ENCODE peak calls at places on chromosomes 3 and 15, in seven cellular contexts. D, C, O, E, A, N and I are unnamed samples.

GRCh38 chr3:85652322-85652721 is 693.5 kb downstream of the CADM2 start:
- DNase-seq in O (no peak), E (no peak), N (no peak), A (no peak), D (no peak), C (no peak), I (no peak)

GRCh38 chr3:118886708-118887107 is 147.9 kb downstream of the IGSF11 start:
- DNase-seq in A (no peak), C (no peak), E (no peak), N (no peak), O (no peak), D (no peak), I (no peak)

GRCh38 chr3:144142151-144142855 is 170.7 kb downstream of the DIPK2A start:
- DNase-seq in A (no peak), N (peak), C (no peak), O (no peak), E (peak), D (no peak), I (no peak)

GRCh38 chr3:81279481-81280273 is 481.8 kb downstream of the GBE1 start:
- DNase-seq in N (no peak), D (no peak), A (no peak), C (no peak), O (no peak), E (no peak), I (no peak)

GRCh38 chr15:45704329-45705249 is 69.8 kb downstream of the SQOR start:
- DNase-seq in E (peak), D (no peak), O (peak), C (no peak), A (peak), N (peak), I (no peak)

GRCh38 chr3:128488995-128489859 is 3.8 kb downstream of the GATA2 start:
- DNase-seq in A (peak), O (no peak), C (no peak), D (no peak), E (no peak), N (no peak), I (peak)

GRCh38 chr3:169812844-169813677 is at the start of the genes LRRC34 and LRRIQ4:
- DNase-seq in A (peak), E (peak), O (peak), D (peak), N (peak), C (peak), I (no peak)

GRCh38 chr3:97970131-97970530 is 2.1 kb downstream of the RIOX2 start:
- DNase-seq in A (no peak), E (no peak), N (no peak), O (no peak), C (no peak), D (no peak), I (no peak)

GRCh38 chr3:5294360-5294759 is 106.9 kb downstream of the EDEM1 start:
- DNase-seq in E (no peak), D (no peak), O (no peak), C (no peak), A (no peak), N (peak), I (no peak)

GRCh38 chr15:95757171-95757570 is 573.3 kb upstream of the NR2F2 start:
- DNase-seq in N (no peak), O (no peak), A (no peak), C (no peak), D (no peak), E (no peak), I (no peak)

GRCh38 chr15:67130166-67130565 is 64.8 kb downstream of the SMAD3 start:
- DNase-seq in C (no peak), D (no peak), O (no peak), E (no peak), A (no peak), N (no peak), I (no peak)

GRCh38 chr3:159001711-159002110 is 199.9 kb downstream of the MFSD1 start:
- DNase-seq in N (no peak), A (no peak), D (no peak), O (no peak), C (no peak), E (no peak), I (no peak)

GRCh38 chr15:59283717-59284336 is 77.2 kb downstream of the LDHAL6B start:
- DNase-seq in O (peak), C (no peak), E (no peak), A (no peak), N (no peak), D (no peak), I (peak)

GRCh38 chr3:157669403-157669802 is 166.2 kb upstream of the VEPH1 start:
- DNase-seq in E (no peak), C (no peak), O (no peak), A (no peak), D (no peak), N (no peak), I (no peak)

GRCh38 chr3:97810779-97811390 is 10.9 kb upstream of the CRYBG3 start:
- DNase-seq in D (no peak), N (peak), O (no peak), E (no peak), A (no peak), C (no peak), I (no peak)

GRCh38 chr3:107612581-107613182 is 89.9 kb downstream of the BBX start:
- DNase-seq in O (no peak), A (no peak), N (no peak), D (no peak), E (no peak), C (no peak), I (no peak)

GRCh38 chr15:76169792-76170425 is 110.1 kb downstream of the TMEM266 start:
- DNase-seq in O (no peak), A (no peak), E (no peak), N (no peak), C (no peak), D (no peak), I (no peak)

GRCh38 chr3:54240-54639 is 142.3 kb upstream of the CHL1 start:
- DNase-seq in A (no peak), E (no peak), D (no peak), C (no peak), O (no peak), N (no peak), I (no peak)

GRCh38 chr15:100544946-100545345 is 16.2 kb upstream of the CERS3 start:
- DNase-seq in D (no peak), A (no peak), N (no peak), C (no peak), E (no peak), O (no peak), I (no peak)

GRCh38 chr15:69508659-69509058 is 56.0 kb downstream of the RPLP1 start:
- DNase-seq in E (no peak), C (no peak), A (no peak), N (no peak), D (peak), O (no peak), I (no peak)

GRCh38 chr15:92429378-92430066 is 35.8 kb downstream of the ST8SIA2 start:
- DNase-seq in N (peak), E (no peak), D (no peak), O (no peak), A (no peak), C (no peak), I (no peak)

GRCh38 chr3:10457560-10457959 is 47.8 kb downstream of the ATP2B2 start:
- DNase-seq in C (no peak), N (no peak), E (no peak), O (no peak), A (no peak), D (no peak), I (no peak)

GRCh38 chr3:10460951-10461563 is 44.3 kb downstream of the ATP2B2 start:
- DNase-seq in D (no peak), O (no peak), E (no peak), A (no peak), N (no peak), C (no peak), I (no peak)

GRCh38 chr3:10456981-10457380 is 48.4 kb downstream of the ATP2B2 start:
- DNase-seq in O (no peak), N (no peak), A (no peak), C (no peak), D (no peak), E (no peak), I (no peak)

GRCh38 chr3:10462641-10463040 is 42.7 kb downstream of the ATP2B2 start:
- DNase-seq in D (no peak), E (no peak), A (no peak), O (no peak), C (no peak), N (no peak), I (no peak)

GRCh38 chr3:10459954-10460754 is 45.2 kb downstream of the ATP2B2 start:
- DNase-seq in D (no peak), E (peak), O (peak), C (no peak), N (peak), A (peak), I (peak)
- TF ChIP-seq POLR2A in D (no peak), E (no peak), O (no peak), C (no peak), N (no peak), A (no peak), I (no peak)

GRCh38 chr15:80152180-80152895 is 461 bp upstream of the FAH start:
- DNase-seq in C (peak), N (peak), O (peak), E (peak), D (peak), A (peak), I (peak)
- TF ChIP-seq POLR2A in C (no peak), N (no peak), O (no peak), E (no peak), D (no peak), A (no peak), I (no peak)

DNA sequence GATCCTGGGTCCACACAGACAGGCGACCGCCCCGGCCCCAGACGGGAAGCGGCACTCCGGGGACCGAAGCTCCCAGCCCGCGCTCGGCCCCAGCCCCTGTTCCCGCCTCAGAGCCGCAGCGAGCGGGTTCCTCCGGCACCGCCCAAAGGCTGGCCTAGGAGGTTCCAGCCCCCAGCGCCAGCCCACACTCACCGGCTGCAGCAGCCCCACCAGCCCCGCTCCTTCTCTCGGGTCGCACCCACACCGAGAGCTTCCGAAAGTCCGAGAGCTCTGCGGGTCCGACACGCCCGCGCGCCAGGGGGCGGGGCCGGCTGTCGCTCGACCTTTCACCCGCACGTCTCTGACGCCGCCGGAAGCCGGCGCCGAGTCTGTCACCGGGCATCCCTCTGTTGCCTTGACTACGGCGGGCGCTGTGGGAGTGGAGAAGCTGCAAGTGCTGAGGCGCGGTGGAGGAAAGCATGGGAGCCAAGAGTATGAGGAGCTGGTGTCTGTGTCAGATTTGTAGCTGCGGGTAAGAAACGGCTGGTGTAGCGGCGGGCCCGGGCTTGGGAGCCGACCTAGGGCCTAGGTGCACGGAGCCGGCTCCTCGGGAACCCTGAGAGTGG is at the start of the genes EFL1 and SAXO2:
- DNase-seq in E (peak), N (peak), A (peak), C (peak), O (peak), D (peak), I (peak)
- TF ChIP-seq POLR2A in E (no peak), N (peak), A (peak), C (peak), O (peak), D (peak), I (peak)

DNA sequence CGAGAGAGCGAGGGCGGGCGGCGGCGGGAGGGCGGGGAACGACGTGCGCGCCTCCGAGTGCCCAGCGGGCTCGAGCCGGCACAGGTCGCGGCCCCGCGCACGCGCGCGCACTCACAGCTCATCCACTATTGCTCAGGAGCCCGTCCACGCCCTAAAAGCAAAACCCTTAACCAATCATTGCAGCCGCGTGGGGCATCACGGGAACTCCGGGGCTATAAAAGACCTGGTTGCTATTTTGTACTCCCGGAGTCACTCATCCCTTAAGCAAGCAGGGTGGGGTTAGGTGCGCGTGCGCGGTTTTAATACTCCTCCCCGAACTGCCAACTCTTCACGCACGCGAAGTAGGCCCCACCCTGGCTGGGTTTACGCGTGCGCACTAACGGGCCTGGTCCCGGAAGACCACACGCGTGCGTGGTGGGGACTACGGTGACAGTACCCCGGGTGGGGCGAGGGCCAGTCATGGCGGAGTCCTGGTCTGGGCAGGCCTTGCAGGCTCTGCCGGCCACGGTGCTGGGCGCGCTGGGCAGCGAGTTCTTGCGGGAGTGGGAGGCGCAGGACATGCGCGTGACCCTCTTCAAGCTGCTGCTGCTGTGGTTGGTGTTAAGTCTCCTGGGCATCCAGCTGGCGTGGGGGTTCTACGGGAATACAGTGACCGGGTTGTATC is at the start of the genes RHOA and TCTA:
- DNase-seq in N (peak), O (peak), E (peak), C (peak), D (peak), A (peak), I (peak)
- TF ChIP-seq POLR2A in N (peak), O (peak), E (peak), C (peak), D (peak), A (peak), I (peak)

GRCh38 chr3:186567072-186567921 is at the start of gene TBCCD1:
- DNase-seq in C (peak), A (peak), E (peak), O (peak), D (peak), N (peak), I (peak)

GRCh38 chr3:186570941-186571643 is 572 bp downstream of the DNAJB11 start:
- DNase-seq in O (peak), A (no peak), E (no peak), N (no peak), D (no peak), C (no peak), I (no peak)

GRCh38 chr3:186571644-186572013 is 1.1 kb downstream of the DNAJB11 start:
- DNase-seq in O (no peak), N (no peak), C (no peak), E (no peak), A (no peak), D (no peak), I (no peak)

GRCh38 chr3:186569779-186570095 is 783 bp upstream of the DNAJB11 start:
- DNase-seq in A (no peak), O (no peak), E (no peak), C (no peak), N (no peak), D (no peak), I (no peak)

DNA sequence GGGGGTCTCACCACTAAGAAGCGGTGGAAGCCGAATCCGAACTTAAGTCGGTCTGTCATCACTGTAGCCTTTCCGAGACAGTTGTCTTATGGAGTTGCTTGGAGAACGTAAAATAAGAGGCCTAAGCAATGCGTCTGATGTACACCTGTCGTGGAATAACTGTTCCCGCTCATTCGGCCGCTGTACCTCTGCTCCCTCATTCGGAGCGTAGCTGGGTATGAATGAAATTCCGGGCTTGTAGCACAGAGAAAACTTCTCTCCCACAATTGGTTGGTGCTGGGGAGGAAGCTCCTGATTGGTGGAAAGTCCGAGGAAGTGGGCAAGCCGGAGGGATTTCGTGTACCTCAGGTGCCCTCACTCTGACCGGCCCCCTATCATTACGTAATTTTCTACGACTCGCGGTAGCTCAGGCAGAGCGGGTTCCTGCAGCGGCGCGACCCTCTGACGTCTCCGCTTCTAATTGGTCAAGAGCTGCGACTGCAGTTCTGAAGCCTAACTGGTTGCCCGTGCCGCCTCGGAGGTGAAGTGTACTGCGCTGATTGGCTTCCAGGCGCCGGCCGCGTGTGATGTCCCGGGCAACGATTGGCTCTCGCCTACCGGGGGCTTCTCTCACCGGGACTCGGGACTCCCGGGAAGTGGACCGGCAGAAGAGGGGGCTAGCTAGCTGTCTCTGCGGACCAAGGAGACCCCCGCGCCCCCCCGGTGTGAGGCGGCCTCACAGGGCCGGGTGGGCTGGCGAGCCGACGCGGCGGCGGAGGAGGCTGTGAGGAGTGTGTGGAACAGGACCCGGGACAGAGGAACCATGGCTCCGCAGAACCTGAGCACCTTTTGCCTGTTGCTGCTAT is at the start of gene DNAJB11:
- DNase-seq in O (peak), D (peak), A (peak), E (peak), N (peak), C (peak), I (peak)
- TF ChIP-seq POLR2A in O (peak), D (peak), A (peak), E (peak), N (peak), C (peak), I (peak)

GRCh38 chr3:156271995-156272719 is 151.8 kb downstream of the KCNAB1 start:
- DNase-seq in E (no peak), D (no peak), A (no peak), C (no peak), N (no peak), O (no peak), I (no peak)
- TF ChIP-seq POLR2A in E (no peak), D (no peak), A (no peak), C (no peak), N (no peak), O (no peak), I (no peak)

GRCh38 chr3:125055165-125055912 is 458 bp downstream of the HEG1 start:
- DNase-seq in C (no peak), E (no peak), A (no peak), N (peak), O (no peak), D (no peak), I (no peak)

GRCh38 chr3:125054436-125055164 is 1.2 kb downstream of the HEG1 start:
- DNase-seq in N (peak), O (no peak), C (peak), A (no peak), D (peak), E (peak), I (peak)

GRCh38 chr3:125058529-125058928 is 2.7 kb upstream of the HEG1 start:
- DNase-seq in E (no peak), O (no peak), A (no peak), C (no peak), D (no peak), N (no peak), I (no peak)

GRCh38 chr3:125057186-125057850 is 1.5 kb upstream of the HEG1 start:
- DNase-seq in A (no peak), E (no peak), D (no peak), C (no peak), O (no peak), N (peak), I (peak)

GRCh38 chr3:125055913-125056705 is at the start of gene HEG1:
- DNase-seq in C (peak), D (peak), O (peak), N (peak), E (peak), A (peak), I (peak)
- TF ChIP-seq POLR2A in C (peak), D (peak), O (peak), N (peak), E (no peak), A (peak), I (peak)